ENCODE peak calls at places on chromosomes 13 and 19, in nine cellular contexts. One of them, this sample, is unnamed.

GRCh38 chr13:45269204-45269603 is 68.4 kb upstream of the KCTD4 start:
- DNase-seq in NCI-H1930: no peak
- DNase-seq in heart right ventricle: no peak
- DNase-seq in mucosa of gallbladder: no peak
- DNase-seq in left ventricle myocardium superior: no peak
- DNase-seq in A549: no peak
- DNase-seq in lung microvascular endothelial cell: no peak
- DNase-seq in upper lobe of right lung: no peak
- DNase-seq in fibroblast of the conjunctiva: no peak
- DNase-seq in this sample: no peak

GRCh38 chr19:50932690-50933083 is 20.2 kb downstream of the KLK5 start:
- DNase-seq in fibroblast of the conjunctiva: no peak
- DNase-seq in mucosa of gallbladder: no peak
- DNase-seq in lung microvascular endothelial cell: no peak
- DNase-seq in left ventricle myocardium superior: no peak
- DNase-seq in NCI-H1930: no peak
- DNase-seq in upper lobe of right lung: no peak
- DNase-seq in heart right ventricle: no peak
- DNase-seq in A549: no peak
- DNase-seq in this sample: no peak

GRCh38 chr13:21399741-21400140 is 59.4 kb downstream of the ZDHHC20 start:
- DNase-seq in NCI-H1930: no peak
- DNase-seq in fibroblast of the conjunctiva: no peak
- DNase-seq in lung microvascular endothelial cell: no peak
- DNase-seq in mucosa of gallbladder: no peak
- DNase-seq in A549: no peak
- DNase-seq in left ventricle myocardium superior: no peak
- DNase-seq in upper lobe of right lung: no peak
- DNase-seq in heart right ventricle: no peak
- DNase-seq in this sample: no peak

GRCh38 chr19:709965-710714 is 1.4 kb downstream of the PALM start:
- DNase-seq in left ventricle myocardium superior: peak; percentile 79
- DNase-seq in mucosa of gallbladder: no peak
- DNase-seq in heart right ventricle: peak; percentile 77
- DNase-seq in upper lobe of right lung: no peak
- DNase-seq in A549: no peak
- DNase-seq in lung microvascular endothelial cell: peak; percentile 24
- DNase-seq in NCI-H1930: no peak
- DNase-seq in fibroblast of the conjunctiva: no peak
- DNase-seq in this sample: no peak

GRCh38 chr13:33172911-33173310 is 112.6 kb downstream of the STARD13 start:
- DNase-seq in fibroblast of the conjunctiva: no peak
- DNase-seq in lung microvascular endothelial cell: no peak
- DNase-seq in heart right ventricle: no peak
- DNase-seq in A549: no peak
- DNase-seq in left ventricle myocardium superior: no peak
- DNase-seq in NCI-H1930: no peak
- DNase-seq in upper lobe of right lung: no peak
- DNase-seq in mucosa of gallbladder: no peak
- DNase-seq in this sample: no peak

GRCh38 chr13:28640861-28641599 is 17.9 kb upstream of the POMP start:
- DNase-seq in fibroblast of the conjunctiva: no peak
- DNase-seq in left ventricle myocardium superior: no peak
- DNase-seq in lung microvascular endothelial cell: peak; percentile 66
- DNase-seq in NCI-H1930: no peak
- DNase-seq in A549: no peak
- DNase-seq in heart right ventricle: no peak
- DNase-seq in upper lobe of right lung: no peak
- DNase-seq in mucosa of gallbladder: no peak
- DNase-seq in this sample: no peak

GRCh38 chr13:32047088-32047487 is 15.5 kb downstream of the FRY start:
- DNase-seq in fibroblast of the conjunctiva: no peak
- DNase-seq in mucosa of gallbladder: no peak
- DNase-seq in NCI-H1930: no peak
- DNase-seq in upper lobe of right lung: no peak
- DNase-seq in lung microvascular endothelial cell: no peak
- DNase-seq in left ventricle myocardium superior: no peak
- DNase-seq in heart right ventricle: no peak
- DNase-seq in A549: no peak
- DNase-seq in this sample: no peak

GRCh38 chr13:46475586-46475991 is 77.4 kb upstream of the LRCH1 start:
- DNase-seq in NCI-H1930: no peak
- DNase-seq in lung microvascular endothelial cell: no peak
- DNase-seq in A549: no peak
- DNase-seq in left ventricle myocardium superior: no peak
- DNase-seq in fibroblast of the conjunctiva: peak; percentile 26
- DNase-seq in heart right ventricle: no peak
- DNase-seq in upper lobe of right lung: no peak
- DNase-seq in mucosa of gallbladder: no peak
- DNase-seq in this sample: no peak

GRCh38 chr19:42286349-42287016 is 15.4 kb upstream of the PRR19 start:
- DNase-seq in heart right ventricle: peak; percentile 57
- DNase-seq in lung microvascular endothelial cell: peak; percentile 64
- DNase-seq in A549: no peak
- DNase-seq in fibroblast of the conjunctiva: no peak
- DNase-seq in NCI-H1930: no peak
- DNase-seq in mucosa of gallbladder: no peak
- DNase-seq in upper lobe of right lung: no peak
- DNase-seq in left ventricle myocardium superior: peak; percentile 78
- DNase-seq in this sample: peak; percentile 69

GRCh38 chr19:38046254-38047047 is 139.4 kb downstream of the SIPA1L3 start:
- DNase-seq in left ventricle myocardium superior: no peak
- DNase-seq in lung microvascular endothelial cell: no peak
- DNase-seq in heart right ventricle: no peak
- DNase-seq in mucosa of gallbladder: no peak
- DNase-seq in upper lobe of right lung: no peak
- DNase-seq in A549: no peak
- DNase-seq in NCI-H1930: no peak
- DNase-seq in fibroblast of the conjunctiva: no peak
- DNase-seq in this sample: no peak

GRCh38 chr19:54792814-54793213 is 10.6 kb upstream of the KIR2DL4 start:
- DNase-seq in A549: no peak
- DNase-seq in left ventricle myocardium superior: no peak
- DNase-seq in fibroblast of the conjunctiva: no peak
- DNase-seq in upper lobe of right lung: no peak
- DNase-seq in mucosa of gallbladder: no peak
- DNase-seq in lung microvascular endothelial cell: no peak
- DNase-seq in NCI-H1930: no peak
- DNase-seq in heart right ventricle: no peak
- DNase-seq in this sample: no peak

GRCh38 chr19:52695996-52696395 is 38.8 kb downstream of the ZNF611 start:
- DNase-seq in heart right ventricle: no peak
- DNase-seq in A549: no peak
- DNase-seq in lung microvascular endothelial cell: no peak
- DNase-seq in mucosa of gallbladder: no peak
- DNase-seq in fibroblast of the conjunctiva: no peak
- DNase-seq in NCI-H1930: no peak
- DNase-seq in upper lobe of right lung: no peak
- DNase-seq in left ventricle myocardium superior: no peak
- DNase-seq in this sample: no peak

GRCh38 chr19:39174558-39175544 is 21.9 kb upstream of the NCCRP1 start:
- DNase-seq in A549: no peak
- DNase-seq in mucosa of gallbladder: no peak
- DNase-seq in NCI-H1930: no peak
- DNase-seq in left ventricle myocardium superior: no peak
- DNase-seq in fibroblast of the conjunctiva: no peak
- DNase-seq in heart right ventricle: no peak
- DNase-seq in upper lobe of right lung: no peak
- DNase-seq in lung microvascular endothelial cell: no peak
- DNase-seq in this sample: no peak

GRCh38 chr13:32938907-32939306 is 77.3 kb upstream of the KL start:
- DNase-seq in A549: peak; percentile 3
- DNase-seq in upper lobe of right lung: no peak
- DNase-seq in lung microvascular endothelial cell: no peak
- DNase-seq in heart right ventricle: no peak
- DNase-seq in left ventricle myocardium superior: no peak
- DNase-seq in fibroblast of the conjunctiva: no peak
- DNase-seq in mucosa of gallbladder: no peak
- DNase-seq in NCI-H1930: no peak
- DNase-seq in this sample: no peak

GRCh38 chr19:13277104-13277809 is 127.0 kb downstream of the IER2 start:
- DNase-seq in heart right ventricle: peak; percentile 29
- DNase-seq in lung microvascular endothelial cell: peak; percentile 85
- DNase-seq in upper lobe of right lung: no peak
- DNase-seq in fibroblast of the conjunctiva: peak; percentile 42
- DNase-seq in left ventricle myocardium superior: peak; percentile 56
- DNase-seq in NCI-H1930: peak; percentile 50
- DNase-seq in A549: peak; percentile 75
- DNase-seq in mucosa of gallbladder: peak; percentile 73
- DNase-seq in this sample: peak; percentile 71

GRCh38 chr19:34482380-34483250 is 1.1 kb downstream of the WTIP start:
- DNase-seq in mucosa of gallbladder: no peak
- DNase-seq in lung microvascular endothelial cell: peak; percentile 56
- DNase-seq in NCI-H1930: no peak
- DNase-seq in heart right ventricle: peak; percentile 40
- DNase-seq in fibroblast of the conjunctiva: no peak
- DNase-seq in left ventricle myocardium superior: peak; percentile 67
- DNase-seq in upper lobe of right lung: no peak
- DNase-seq in A549: peak; percentile 64
- DNase-seq in this sample: no peak

GRCh38 chr19:58330458-58330857 is 3.7 kb downstream of the ZSCAN22 start:
- DNase-seq in A549: no peak
- DNase-seq in heart right ventricle: no peak
- DNase-seq in lung microvascular endothelial cell: peak; percentile 64
- DNase-seq in fibroblast of the conjunctiva: peak; percentile 21
- DNase-seq in mucosa of gallbladder: no peak
- DNase-seq in upper lobe of right lung: no peak
- DNase-seq in NCI-H1930: no peak
- DNase-seq in left ventricle myocardium superior: no peak
- DNase-seq in this sample: peak; percentile 11

GRCh38 chr13:63455938-63456337 is 2040.3 kb upstream of the PCDH20 start:
- DNase-seq in heart right ventricle: no peak
- DNase-seq in left ventricle myocardium superior: no peak
- DNase-seq in upper lobe of right lung: no peak
- DNase-seq in mucosa of gallbladder: no peak
- DNase-seq in A549: no peak
- DNase-seq in fibroblast of the conjunctiva: no peak
- DNase-seq in lung microvascular endothelial cell: no peak
- DNase-seq in NCI-H1930: no peak
- DNase-seq in this sample: no peak

GRCh38 chr19:55082023-55082851 is 6.6 kb downstream of the EPS8L1 start:
- DNase-seq in heart right ventricle: no peak
- DNase-seq in left ventricle myocardium superior: peak; percentile 51
- DNase-seq in upper lobe of right lung: no peak
- DNase-seq in A549: peak; percentile 62
- DNase-seq in NCI-H1930: peak; percentile 64
- DNase-seq in fibroblast of the conjunctiva: no peak
- DNase-seq in lung microvascular endothelial cell: peak; percentile 93
- DNase-seq in mucosa of gallbladder: no peak
- DNase-seq in this sample: no peak

GRCh38 chr13:81664872-81665271 is 1323.9 kb upstream of the SPRY2 start:
- DNase-seq in heart right ventricle: no peak
- DNase-seq in mucosa of gallbladder: no peak
- DNase-seq in NCI-H1930: no peak
- DNase-seq in lung microvascular endothelial cell: no peak
- DNase-seq in fibroblast of the conjunctiva: no peak
- DNase-seq in left ventricle myocardium superior: no peak
- DNase-seq in upper lobe of right lung: no peak
- DNase-seq in A549: no peak
- DNase-seq in this sample: no peak

GRCh38 chr19:16429066-16429758 is 42.6 kb downstream of the EPS15L1 start:
- DNase-seq in left ventricle myocardium superior: peak; percentile 91
- DNase-seq in heart right ventricle: peak; percentile 79
- DNase-seq in upper lobe of right lung: peak; percentile 84
- DNase-seq in lung microvascular endothelial cell: no peak
- DNase-seq in mucosa of gallbladder: peak; percentile 62
- DNase-seq in NCI-H1930: no peak
- DNase-seq in fibroblast of the conjunctiva: no peak
- DNase-seq in A549: no peak
- DNase-seq in this sample: no peak

GRCh38 chr13:101959016-101959415 is 442.8 kb downstream of the FGF14 start:
- DNase-seq in upper lobe of right lung: no peak
- DNase-seq in left ventricle myocardium superior: no peak
- DNase-seq in fibroblast of the conjunctiva: no peak
- DNase-seq in A549: no peak
- DNase-seq in mucosa of gallbladder: no peak
- DNase-seq in lung microvascular endothelial cell: no peak
- DNase-seq in NCI-H1930: no peak
- DNase-seq in heart right ventricle: no peak
- DNase-seq in this sample: no peak

GRCh38 chr13:49444517-49445395 is 682 bp downstream of the SETDB2 start:
- DNase-seq in mucosa of gallbladder: peak; percentile 35
- DNase-seq in fibroblast of the conjunctiva: no peak
- DNase-seq in left ventricle myocardium superior: no peak
- DNase-seq in upper lobe of right lung: no peak
- DNase-seq in A549: peak; percentile 25
- DNase-seq in lung microvascular endothelial cell: peak; percentile 26
- DNase-seq in NCI-H1930: peak; percentile 26
- DNase-seq in heart right ventricle: no peak
- DNase-seq in this sample: no peak

GRCh38 chr13:114038211-114038613 is 64.3 kb upstream of the C13orf46 start:
- DNase-seq in heart right ventricle: peak; percentile 51
- DNase-seq in upper lobe of right lung: no peak
- DNase-seq in fibroblast of the conjunctiva: no peak
- DNase-seq in A549: no peak
- DNase-seq in lung microvascular endothelial cell: no peak
- DNase-seq in mucosa of gallbladder: no peak
- DNase-seq in NCI-H1930: no peak
- DNase-seq in left ventricle myocardium superior: peak; percentile 60
- DNase-seq in this sample: no peak

GRCh38 chr13:95341441-95341840 is 40.2 kb upstream of the ABCC4 start:
- DNase-seq in fibroblast of the conjunctiva: no peak
- DNase-seq in left ventricle myocardium superior: no peak
- DNase-seq in lung microvascular endothelial cell: no peak
- DNase-seq in NCI-H1930: no peak
- DNase-seq in heart right ventricle: no peak
- DNase-seq in upper lobe of right lung: no peak
- DNase-seq in mucosa of gallbladder: no peak
- DNase-seq in A549: no peak
- DNase-seq in this sample: no peak

GRCh38 chr19:43438291-43439162 is 23.8 kb downstream of the TEX101 start:
- DNase-seq in left ventricle myocardium superior: peak; percentile 81
- DNase-seq in mucosa of gallbladder: peak; percentile 36
- DNase-seq in lung microvascular endothelial cell: no peak
- DNase-seq in NCI-H1930: no peak
- DNase-seq in A549: peak; percentile 59
- DNase-seq in heart right ventricle: peak; percentile 61
- DNase-seq in upper lobe of right lung: no peak
- DNase-seq in fibroblast of the conjunctiva: peak; percentile 80
- DNase-seq in this sample: peak; percentile 44

GRCh38 chr19:47445937-47446402 is 25.7 kb downstream of the SLC8A2 start:
- DNase-seq in NCI-H1930: peak; percentile 45
- DNase-seq in mucosa of gallbladder: no peak
- DNase-seq in A549: peak; percentile 59
- DNase-seq in heart right ventricle: no peak
- DNase-seq in upper lobe of right lung: peak; percentile 87
- DNase-seq in lung microvascular endothelial cell: no peak
- DNase-seq in fibroblast of the conjunctiva: no peak
- DNase-seq in left ventricle myocardium superior: peak; percentile 44
- DNase-seq in this sample: peak; percentile 65

GRCh38 chr19:40416918-40417713 is 3.9 kb upstream of the PRX start:
- DNase-seq in A549: peak; percentile 71
- DNase-seq in lung microvascular endothelial cell: peak; percentile 61
- DNase-seq in NCI-H1930: no peak
- DNase-seq in heart right ventricle: peak; percentile 60
- DNase-seq in left ventricle myocardium superior: peak; percentile 70
- DNase-seq in fibroblast of the conjunctiva: no peak
- DNase-seq in upper lobe of right lung: no peak
- DNase-seq in mucosa of gallbladder: no peak
- DNase-seq in this sample: no peak

GRCh38 chr19:38666662-38667448 is 19.4 kb downstream of the ACTN4 start:
- DNase-seq in upper lobe of right lung: no peak
- DNase-seq in mucosa of gallbladder: no peak
- DNase-seq in heart right ventricle: no peak
- DNase-seq in left ventricle myocardium superior: peak; percentile 47
- DNase-seq in lung microvascular endothelial cell: peak; percentile 54
- DNase-seq in A549: peak; percentile 87
- DNase-seq in fibroblast of the conjunctiva: peak; percentile 61
- DNase-seq in NCI-H1930: no peak
- DNase-seq in this sample: peak; percentile 76

GRCh38 chr13:24130134-24130792 is 30.3 kb upstream of the SPATA13 start:
- DNase-seq in NCI-H1930: no peak
- DNase-seq in heart right ventricle: no peak
- DNase-seq in mucosa of gallbladder: no peak
- DNase-seq in fibroblast of the conjunctiva: no peak
- DNase-seq in A549: no peak
- DNase-seq in lung microvascular endothelial cell: no peak
- DNase-seq in upper lobe of right lung: no peak
- DNase-seq in left ventricle myocardium superior: no peak
- DNase-seq in this sample: no peak

GRCh38 chr19:8361921-8362793 is 1.8 kb upstream of the ANGPTL4 start:
- DNase-seq in NCI-H1930: no peak
- DNase-seq in fibroblast of the conjunctiva: peak; percentile 97
- DNase-seq in left ventricle myocardium superior: peak; percentile 96
- DNase-seq in lung microvascular endothelial cell: peak; percentile 96
- DNase-seq in heart right ventricle: peak; percentile 93
- DNase-seq in mucosa of gallbladder: peak; percentile 96
- DNase-seq in A549: peak; percentile 97
- DNase-seq in upper lobe of right lung: peak; percentile 95
- DNase-seq in this sample: peak; percentile 97